ENCODE peak calls at places on chromosomes 2 and 18, in six cellular contexts. One of them, this sample, is unnamed.

GRCh38 chr2:182144039-182144779 is 158.6 kb downstream of the PPP1R1C start:
- DNase-seq in foreskin fibroblast: no peak
- DNase-seq in Peyer's patch: no peak
- DNase-seq in fibroblast of lung: no peak
- DNase-seq in HFFc6: no peak
- DNase-seq in neural crest cell: no peak
- DNase-seq in this sample: no peak

GRCh38 chr2:177731384-177731783 is 338.8 kb downstream of the AGPS start:
- DNase-seq in foreskin fibroblast: no peak
- DNase-seq in Peyer's patch: no peak
- DNase-seq in fibroblast of lung: no peak
- DNase-seq in HFFc6: no peak
- DNase-seq in neural crest cell: no peak
- DNase-seq in this sample: no peak

GRCh38 chr18:36888778-36889177 is 59.9 kb downstream of the KIAA1328 start:
- DNase-seq in foreskin fibroblast: no peak
- DNase-seq in Peyer's patch: no peak
- DNase-seq in fibroblast of lung: no peak
- DNase-seq in HFFc6: no peak
- DNase-seq in neural crest cell: no peak
- DNase-seq in this sample: no peak

GRCh38 chr18:44802508-44802907 is 121.8 kb downstream of the SETBP1 start:
- DNase-seq in foreskin fibroblast: peak; percentile 41
- DNase-seq in Peyer's patch: no peak
- DNase-seq in fibroblast of lung: peak; percentile 49
- DNase-seq in HFFc6: no peak
- DNase-seq in neural crest cell: no peak
- DNase-seq in this sample: no peak

GRCh38 chr2:27902143-27902542 is 11.6 kb downstream of the BABAM2 start:
- DNase-seq in foreskin fibroblast: no peak
- DNase-seq in Peyer's patch: no peak
- DNase-seq in fibroblast of lung: no peak
- DNase-seq in HFFc6: no peak
- DNase-seq in neural crest cell: no peak
- DNase-seq in this sample: no peak

GRCh38 chr2:235206399-235206798 is 254.6 kb downstream of the SH3BP4 start:
- DNase-seq in foreskin fibroblast: no peak
- DNase-seq in Peyer's patch: no peak
- DNase-seq in fibroblast of lung: no peak
- DNase-seq in HFFc6: no peak
- DNase-seq in neural crest cell: no peak
- DNase-seq in this sample: no peak

GRCh38 chr2:4272261-4272858 is 569.0 kb downstream of the DCDC2C start:
- DNase-seq in foreskin fibroblast: no peak
- DNase-seq in Peyer's patch: no peak
- DNase-seq in fibroblast of lung: no peak
- DNase-seq in HFFc6: no peak
- DNase-seq in neural crest cell: no peak
- DNase-seq in this sample: no peak

GRCh38 chr2:47265751-47266231 is 110.7 kb upstream of the STPG4 start:
- DNase-seq in foreskin fibroblast: no peak
- DNase-seq in Peyer's patch: no peak
- DNase-seq in fibroblast of lung: no peak
- DNase-seq in HFFc6: no peak
- DNase-seq in neural crest cell: no peak
- DNase-seq in this sample: no peak

GRCh38 chr18:46199515-46200147 is 95.4 kb downstream of the HAUS1 start:
- DNase-seq in foreskin fibroblast: peak; percentile 30
- DNase-seq in Peyer's patch: no peak
- DNase-seq in fibroblast of lung: peak; percentile 68
- DNase-seq in HFFc6: peak; percentile 69
- DNase-seq in neural crest cell: no peak
- DNase-seq in this sample: no peak

GRCh38 chr2:128414946-128415767 is 96.5 kb upstream of the HS6ST1 start:
- DNase-seq in foreskin fibroblast: no peak
- DNase-seq in Peyer's patch: no peak
- DNase-seq in fibroblast of lung: no peak
- DNase-seq in HFFc6: no peak
- DNase-seq in neural crest cell: no peak
- DNase-seq in this sample: no peak

GRCh38 chr2:201881382-201881720 is 75.0 kb downstream of the CDK15 start:
- DNase-seq in foreskin fibroblast: peak; percentile 66
- DNase-seq in Peyer's patch: no peak
- DNase-seq in fibroblast of lung: no peak
- DNase-seq in HFFc6: peak; percentile 79
- DNase-seq in neural crest cell: no peak
- DNase-seq in this sample: no peak

GRCh38 chr2:120884406-120885290 is 149.0 kb downstream of the GLI2 start:
- DNase-seq in foreskin fibroblast: no peak
- DNase-seq in Peyer's patch: no peak
- DNase-seq in fibroblast of lung: no peak
- DNase-seq in HFFc6: no peak
- DNase-seq in neural crest cell: no peak
- DNase-seq in this sample: no peak

GRCh38 chr2:239468491-239469017 is 67.7 kb upstream of the HDAC4 start:
- DNase-seq in foreskin fibroblast: no peak
- DNase-seq in Peyer's patch: no peak
- DNase-seq in fibroblast of lung: no peak
- DNase-seq in HFFc6: no peak
- DNase-seq in neural crest cell: no peak
- DNase-seq in this sample: no peak

GRCh38 chr18:6660334-6660733 is 69.2 kb upstream of the ARHGAP28 start:
- DNase-seq in foreskin fibroblast: no peak
- DNase-seq in Peyer's patch: no peak
- DNase-seq in fibroblast of lung: peak; percentile 82
- DNase-seq in HFFc6: no peak
- DNase-seq in neural crest cell: no peak
- DNase-seq in this sample: no peak

GRCh38 chr2:54529935-54530334 is 73.8 kb downstream of the SPTBN1 start:
- DNase-seq in foreskin fibroblast: no peak
- DNase-seq in Peyer's patch: no peak
- DNase-seq in fibroblast of lung: no peak
- DNase-seq in HFFc6: no peak
- DNase-seq in neural crest cell: no peak
- DNase-seq in this sample: no peak

GRCh38 chr2:216344958-216345315 is 27.3 kb downstream of the MARCHF4 start:
- DNase-seq in foreskin fibroblast: no peak
- DNase-seq in Peyer's patch: no peak
- DNase-seq in fibroblast of lung: no peak
- DNase-seq in HFFc6: peak; percentile 29
- DNase-seq in neural crest cell: no peak
- DNase-seq in this sample: no peak

GRCh38 chr18:35582310-35582682 is 756 bp downstream of the GALNT1 start:
- DNase-seq in foreskin fibroblast: no peak
- DNase-seq in Peyer's patch: no peak
- DNase-seq in fibroblast of lung: no peak
- DNase-seq in HFFc6: no peak
- DNase-seq in neural crest cell: no peak
- DNase-seq in this sample: no peak

GRCh38 chr2:20378891-20379519 is 28.4 kb upstream of the PUM2 start:
- DNase-seq in foreskin fibroblast: peak; percentile 82
- DNase-seq in Peyer's patch: peak; percentile 21
- DNase-seq in fibroblast of lung: peak; percentile 94
- DNase-seq in HFFc6: peak; percentile 76
- DNase-seq in neural crest cell: peak; percentile 60
- DNase-seq in this sample: no peak

GRCh38 chr2:36059684-36060083 is 295.9 kb upstream of the CRIM1 start:
- DNase-seq in foreskin fibroblast: no peak
- DNase-seq in Peyer's patch: no peak
- DNase-seq in fibroblast of lung: no peak
- DNase-seq in HFFc6: no peak
- DNase-seq in neural crest cell: no peak
- DNase-seq in this sample: no peak

GRCh38 chr2:100936972-100937542 is 65.0 kb upstream of the RPL31 start:
- DNase-seq in foreskin fibroblast: no peak
- DNase-seq in Peyer's patch: no peak
- DNase-seq in fibroblast of lung: no peak
- DNase-seq in HFFc6: no peak
- DNase-seq in neural crest cell: no peak
- DNase-seq in this sample: no peak

GRCh38 chr18:13874558-13874957 is 40.8 kb downstream of the MC2R start:
- DNase-seq in foreskin fibroblast: no peak
- DNase-seq in Peyer's patch: no peak
- DNase-seq in fibroblast of lung: no peak
- DNase-seq in HFFc6: no peak
- DNase-seq in neural crest cell: no peak
- DNase-seq in this sample: no peak

GRCh38 chr2:71048096-71048495 is 20.4 kb upstream of the NAGK start:
- DNase-seq in foreskin fibroblast: no peak
- DNase-seq in Peyer's patch: no peak
- DNase-seq in fibroblast of lung: no peak
- DNase-seq in HFFc6: no peak
- DNase-seq in neural crest cell: no peak
- DNase-seq in this sample: no peak

GRCh38 chr2:159226608-159227007 is 59.9 kb downstream of the WDSUB1 start:
- DNase-seq in foreskin fibroblast: no peak
- DNase-seq in Peyer's patch: no peak
- DNase-seq in fibroblast of lung: no peak
- DNase-seq in HFFc6: no peak
- DNase-seq in neural crest cell: no peak
- DNase-seq in this sample: no peak

GRCh38 chr2:54907663-54908062 is 142.6 kb downstream of the RTN4 start:
- DNase-seq in foreskin fibroblast: no peak
- DNase-seq in Peyer's patch: no peak
- DNase-seq in fibroblast of lung: no peak
- DNase-seq in HFFc6: no peak
- DNase-seq in neural crest cell: no peak
- DNase-seq in this sample: no peak

GRCh38 chr18:47932170-47932569 is 1.7 kb upstream of the SMAD2 start:
- DNase-seq in foreskin fibroblast: no peak
- DNase-seq in Peyer's patch: no peak
- DNase-seq in fibroblast of lung: no peak
- DNase-seq in HFFc6: no peak
- DNase-seq in neural crest cell: no peak
- DNase-seq in this sample: no peak

GRCh38 chr18:47930844-47931706 is 616 bp upstream of the SMAD2 start:
- DNase-seq in foreskin fibroblast: peak; percentile 96
- DNase-seq in Peyer's patch: peak; percentile 96
- DNase-seq in fibroblast of lung: peak; percentile 96
- DNase-seq in HFFc6: peak; percentile 92
- DNase-seq in neural crest cell: peak; percentile 84
- DNase-seq in this sample: peak; percentile 95

GRCh38 chr18:47930086-47930843 is at the start of gene SMAD2:
- DNase-seq in foreskin fibroblast: peak; percentile 73
- DNase-seq in Peyer's patch: peak; percentile 82
- DNase-seq in fibroblast of lung: peak; percentile 81
- DNase-seq in HFFc6: peak; percentile 31
- DNase-seq in neural crest cell: peak; percentile 61
- DNase-seq in this sample: peak; percentile 65

GRCh38 chr18:47931707-47932103 is 1.2 kb upstream of the SMAD2 start:
- DNase-seq in foreskin fibroblast: peak; percentile 26
- DNase-seq in Peyer's patch: peak; percentile 41
- DNase-seq in fibroblast of lung: peak; percentile 34
- DNase-seq in HFFc6: no peak
- DNase-seq in neural crest cell: peak; percentile 10
- DNase-seq in this sample: no peak

GRCh38 chr18:47932603-47933002 is 2.1 kb upstream of the SMAD2 start:
- DNase-seq in foreskin fibroblast: no peak
- DNase-seq in Peyer's patch: no peak
- DNase-seq in fibroblast of lung: no peak
- DNase-seq in HFFc6: no peak
- DNase-seq in neural crest cell: no peak
- DNase-seq in this sample: no peak
- TF ChIP-seq CTCF in foreskin fibroblast: no peak
- TF ChIP-seq CTCF in Peyer's patch: no peak
- TF ChIP-seq CTCF in fibroblast of lung: no peak
- TF ChIP-seq CTCF in HFFc6: no peak
- TF ChIP-seq CTCF in neural crest cell: no peak
- TF ChIP-seq CTCF in this sample: no peak

DNA sequence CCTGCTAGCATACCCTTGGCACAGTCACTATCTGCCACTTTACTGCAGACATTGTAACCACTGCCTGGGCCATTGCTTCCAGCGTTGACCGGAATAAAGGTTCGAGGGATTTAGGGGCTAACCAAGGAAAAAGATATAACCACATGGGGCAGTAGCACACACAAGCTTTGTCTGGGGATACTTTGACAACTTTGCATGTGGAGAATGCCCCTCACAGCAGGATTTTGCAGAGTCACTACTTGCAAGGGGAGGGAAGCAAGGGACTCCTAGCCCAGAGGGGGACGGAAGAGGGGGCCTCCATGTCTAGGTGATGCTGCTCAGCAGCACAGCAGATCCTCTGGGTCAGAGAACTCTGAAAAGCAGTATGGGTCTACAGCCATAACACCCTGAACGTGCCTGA is 138.7 kb downstream of the SPP2 start:
- DNase-seq in foreskin fibroblast: no peak
- DNase-seq in Peyer's patch: no peak
- DNase-seq in fibroblast of lung: no peak
- DNase-seq in HFFc6: no peak
- DNase-seq in neural crest cell: no peak
- DNase-seq in this sample: no peak
- TF ChIP-seq CTCF in foreskin fibroblast: no peak
- TF ChIP-seq CTCF in Peyer's patch: no peak
- TF ChIP-seq CTCF in fibroblast of lung: no peak
- TF ChIP-seq CTCF in HFFc6: no peak
- TF ChIP-seq CTCF in neural crest cell: no peak
- TF ChIP-seq CTCF in this sample: no peak

GRCh38 chr2:237705225-237705524 is 77.8 kb downstream of the LRRFIP1 start:
- DNase-seq in foreskin fibroblast: no peak
- DNase-seq in Peyer's patch: no peak
- DNase-seq in fibroblast of lung: no peak
- DNase-seq in HFFc6: no peak
- DNase-seq in neural crest cell: no peak
- DNase-seq in this sample: no peak

GRCh38 chr2:237701859-237702370 is 74.5 kb downstream of the LRRFIP1 start:
- DNase-seq in foreskin fibroblast: no peak
- DNase-seq in Peyer's patch: no peak
- DNase-seq in fibroblast of lung: no peak
- DNase-seq in HFFc6: no peak
- DNase-seq in neural crest cell: no peak
- DNase-seq in this sample: no peak

GRCh38 chr2:237702439-237703397 is 75.3 kb downstream of the LRRFIP1 start:
- DNase-seq in foreskin fibroblast: no peak
- DNase-seq in Peyer's patch: peak; percentile 63
- DNase-seq in fibroblast of lung: peak; percentile 47
- DNase-seq in HFFc6: peak; percentile 48
- DNase-seq in neural crest cell: no peak
- DNase-seq in this sample: no peak

GRCh38 chr2:237706257-237706656 is 78.9 kb downstream of the LRRFIP1 start:
- DNase-seq in foreskin fibroblast: no peak
- DNase-seq in Peyer's patch: peak; percentile 0
- DNase-seq in fibroblast of lung: no peak
- DNase-seq in HFFc6: no peak
- DNase-seq in neural crest cell: no peak
- DNase-seq in this sample: no peak

GRCh38 chr2:237704476-237705224 is 77.3 kb downstream of the LRRFIP1 start:
- DNase-seq in foreskin fibroblast: no peak
- DNase-seq in Peyer's patch: no peak
- DNase-seq in fibroblast of lung: peak; percentile 60
- DNase-seq in HFFc6: peak; percentile 38
- DNase-seq in neural crest cell: no peak
- DNase-seq in this sample: no peak
- TF ChIP-seq CTCF in foreskin fibroblast: no peak
- TF ChIP-seq CTCF in Peyer's patch: no peak
- TF ChIP-seq CTCF in fibroblast of lung: no peak
- TF ChIP-seq CTCF in HFFc6: no peak
- TF ChIP-seq CTCF in neural crest cell: no peak
- TF ChIP-seq CTCF in this sample: no peak

GRCh38 chr18:26865557-26865956 is at the start of gene AQP4:
- DNase-seq in foreskin fibroblast: no peak
- DNase-seq in Peyer's patch: no peak
- DNase-seq in fibroblast of lung: no peak
- DNase-seq in HFFc6: no peak
- DNase-seq in neural crest cell: no peak
- DNase-seq in this sample: no peak
- TF ChIP-seq CTCF in foreskin fibroblast: no peak
- TF ChIP-seq CTCF in Peyer's patch: no peak
- TF ChIP-seq CTCF in fibroblast of lung: no peak
- TF ChIP-seq CTCF in HFFc6: no peak
- TF ChIP-seq CTCF in neural crest cell: no peak
- TF ChIP-seq CTCF in this sample: no peak